ENCODE peak calls at places on chromosomes 1 and 21, in seven cellular contexts. B is spleen, V is colonic mucosa, E is heart right ventricle, R is neural progenitor cell, Y is body of pancreas, I is uterus. J is an unnamed sample.
A peak's percentile ranks its signal among the peaks of the same experiment; 100 is the strongest.

GRCh38 chr1:220796530-220796929 is 9.8 kb downstream of the MTARC1 start:
- DNase-seq in B (no peak), V (no peak), E (no peak), R (no peak), Y (no peak), I (no peak), J (no peak)

GRCh38 chr1:28112388-28113311 is 24.2 kb upstream of the EYA3 start:
- DNase-seq in B (no peak), V (peak; percentile 27), E (peak; percentile 8), R (peak; percentile 18), Y (no peak), I (no peak), J (peak; percentile 61)

GRCh38 chr1:184270556-184270955 is 116.3 kb upstream of the C1orf21 start:
- DNase-seq in B (no peak), V (no peak), E (no peak), R (peak; percentile 53), Y (no peak), I (no peak), J (no peak)

GRCh38 chr1:197441990-197442389 is 173.9 kb downstream of the CRB1 start:
- DNase-seq in B (no peak), V (no peak), E (no peak), R (peak; percentile 30), Y (no peak), I (no peak), J (peak; percentile 75)

GRCh38 chr1:76867342-76868130 is at the start of gene ST6GALNAC5:
- DNase-seq in B (peak; percentile 73), V (peak; percentile 17), E (no peak), R (peak; percentile 86), Y (no peak), I (no peak), J (no peak)

GRCh38 chr1:62321438-62321837 is 2.2 kb upstream of the KANK4 start:
- DNase-seq in B (no peak), V (no peak), E (no peak), R (no peak), Y (no peak), I (no peak), J (no peak)

GRCh38 chr1:228334226-228334935 is 72.3 kb downstream of the TRIM11 start:
- DNase-seq in B (no peak), V (no peak), E (no peak), R (no peak), Y (peak; percentile 5), I (peak; percentile 6), J (peak; percentile 41)

GRCh38 chr1:115676498-115677171 is 34.9 kb downstream of the VANGL1 start:
- DNase-seq in B (no peak), V (peak; percentile 42), E (no peak), R (peak; percentile 13), Y (no peak), I (no peak), J (no peak)

GRCh38 chr1:152309955-152310354 is 15.1 kb downstream of the FLG start:
- DNase-seq in B (no peak), V (no peak), E (no peak), R (no peak), Y (no peak), I (peak; percentile 6), J (no peak)

GRCh38 chr1:23801338-23801748 is 789 bp upstream of the GALE start:
- DNase-seq in B (peak; percentile 84), V (no peak), E (no peak), R (no peak), Y (peak; percentile 48), I (no peak), J (no peak)

GRCh38 chr1:53128401-53128800 is 14.0 kb downstream of the SLC1A7 start:
- DNase-seq in B (peak; percentile 28), V (no peak), E (no peak), R (no peak), Y (no peak), I (no peak), J (peak; percentile 4)

GRCh38 chr1:167294528-167294927 is 73.8 kb downstream of the POU2F1 start:
- DNase-seq in B (no peak), V (no peak), E (no peak), R (no peak), Y (no peak), I (no peak), J (no peak)

GRCh38 chr1:190754769-190755168 is 277.1 kb upstream of the BRINP3 start:
- DNase-seq in B (no peak), V (no peak), E (no peak), R (no peak), Y (no peak), I (no peak), J (no peak)

GRCh38 chr1:201709564-201710295 is 119.2 kb upstream of the IPO9 start:
- DNase-seq in B (peak; percentile 89), V (peak; percentile 78), E (peak; percentile 74), R (peak; percentile 83), Y (peak; percentile 72), I (peak; percentile 80), J (peak; percentile 86)

GRCh38 chr21:33299181-33299752 is 25.5 kb upstream of the IFNAR1 start:
- DNase-seq in B (no peak), V (peak; percentile 31), E (no peak), R (no peak), Y (no peak), I (no peak), J (no peak)

GRCh38 chr21:37461494-37461893 is 94.9 kb downstream of the DYRK1A start:
- DNase-seq in B (no peak), V (no peak), E (no peak), R (no peak), Y (no peak), I (no peak), J (no peak)

GRCh38 chr1:173426057-173426456 is 51.1 kb upstream of the PRDX6 start:
- DNase-seq in B (no peak), V (peak; percentile 68), E (no peak), R (no peak), Y (no peak), I (no peak), J (no peak)

GRCh38 chr1:207853372-207853757 is 57.6 kb downstream of the CD34 start:
- DNase-seq in B (no peak), V (peak; percentile 60), E (peak; percentile 54), R (no peak), Y (no peak), I (no peak), J (peak; percentile 47)
- H3K4me1 ChIP-seq in B (peaks cover 98% of the 10 kb centered on the region), V (peaks cover 8% of the 10 kb centered on the region), E (peaks cover 70% of the 10 kb centered on the region), R (peaks cover 5% of the 10 kb centered on the region), Y (peaks cover 7% of the 10 kb centered on the region), I (no peaks in the 10 kb centered on the region), J (peaks cover 72% of the 10 kb centered on the region)

DNA sequence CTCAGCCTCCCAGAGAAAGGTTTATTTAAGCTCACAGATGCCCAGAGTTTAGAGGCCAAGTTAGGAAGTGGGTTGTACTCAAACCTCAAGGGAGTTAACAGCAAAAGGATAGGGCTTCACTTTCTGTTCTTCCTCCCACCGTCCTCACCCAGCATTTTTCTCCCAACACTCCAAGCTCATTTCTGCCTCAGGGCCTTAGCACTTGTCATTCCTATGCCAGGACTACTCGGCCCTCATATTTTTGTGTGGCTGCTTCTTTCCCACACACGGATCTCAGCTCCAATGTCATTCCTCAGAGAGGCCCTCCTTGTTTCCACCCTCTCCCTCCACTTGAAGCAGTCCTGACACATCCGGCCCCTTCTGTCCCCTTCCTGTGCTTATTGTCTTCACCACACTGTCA is 12.9 kb downstream of the FAM43B start:
- DNase-seq in B (peak; percentile 15), V (no peak), E (no peak), R (no peak), Y (no peak), I (no peak), J (no peak)
- TF ChIP-seq CTCF in B (no peak), V (no peak), E (no peak), R (no peak), Y (no peak), I (no peak), J (no peak)

DNA sequence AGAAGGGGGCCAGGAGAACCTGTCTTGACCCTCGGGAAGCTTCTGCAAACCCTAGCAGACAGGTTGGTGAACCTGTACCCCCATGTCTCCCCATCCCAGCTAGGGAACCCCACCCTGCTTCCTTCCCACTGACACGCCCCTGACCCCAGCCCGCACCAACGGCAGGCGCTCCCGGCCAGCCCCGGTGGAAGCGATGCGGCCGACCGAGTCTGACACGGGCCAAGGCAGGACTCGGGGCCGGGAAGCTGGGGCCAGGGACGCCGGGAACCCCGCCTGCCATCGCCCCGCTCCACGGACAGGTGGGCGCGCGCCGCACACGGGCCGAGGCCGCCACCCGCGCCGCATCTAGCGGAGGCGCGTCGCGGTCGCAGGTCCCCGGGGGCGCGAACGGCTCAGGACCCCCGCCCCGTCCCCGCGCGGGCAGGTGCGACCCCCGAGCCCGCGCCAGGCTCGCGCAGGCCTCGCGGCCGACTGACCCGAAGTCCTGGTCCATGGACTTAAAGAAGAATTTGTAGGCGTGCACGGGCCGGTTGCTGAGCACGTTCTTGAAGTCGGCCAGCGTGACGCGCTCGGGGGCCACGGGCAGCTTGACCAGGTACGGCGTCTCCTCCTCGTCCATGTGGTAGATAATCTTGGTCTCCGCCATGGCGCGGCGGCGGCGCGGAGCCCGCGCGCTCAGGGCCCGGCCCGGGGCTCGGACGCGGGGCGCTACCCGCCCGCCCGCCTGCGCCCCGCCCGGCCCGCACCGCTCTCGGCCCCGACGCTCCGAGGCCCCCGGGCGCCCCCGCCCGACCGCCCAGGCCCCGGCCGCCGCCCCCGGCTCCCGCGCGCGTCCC is 580 bp downstream of the DVL1 start:
- DNase-seq in B (peak; percentile 90), V (no peak), E (no peak), R (no peak), Y (peak; percentile 54), I (no peak), J (peak; percentile 48)
- H3K4me1 ChIP-seq in B (peaks cover 65% of the 10 kb centered on the region), V (peaks cover 17% of the 10 kb centered on the region), E (peaks cover 48% of the 10 kb centered on the region), R (peaks cover 15% of the 10 kb centered on the region), Y (peaks cover 54% of the 10 kb centered on the region), I (peaks cover 16% of the 10 kb centered on the region), J (no peaks in the 10 kb centered on the region)

GRCh38 chr1:20727746-20728316 is 4.7 kb downstream of the SH2D5 start:
- DNase-seq in B (no peak), V (no peak), E (no peak), R (peak; percentile 58), Y (no peak), I (no peak), J (no peak)
- TF ChIP-seq CTCF in B (no peak), V (no peak), E (no peak), R (peak; percentile 34), Y (no peak), I (no peak), J (no peak)

GRCh38 chr1:85581138-85581801 is 709 bp downstream of the CCN1 start:
- DNase-seq in B (peak; percentile 85), V (peak; percentile 85), E (peak; percentile 79), R (peak; percentile 88), Y (peak; percentile 87), I (peak; percentile 79), J (peak; percentile 54)
- H3K4me1 ChIP-seq in B (peaks cover 48% of the 10 kb centered on the region), V (no peaks in the 10 kb centered on the region), E (peaks cover 51% of the 10 kb centered on the region), R (peaks cover 56% of the 10 kb centered on the region), Y (peaks cover 17% of the 10 kb centered on the region), I (no peaks in the 10 kb centered on the region), J (no peaks in the 10 kb centered on the region)